ENCODE peak calls at places on chromosomes 13 and 19, in eight cellular contexts. F is stimulated activated CD4-positive, alpha-beta T cell treated with anti-CD3 and anti-CD28 coated beads, TNF-alpha, amount 100 ng/mL, for 4 hours; V is HS-5; M is GM23338; L is NCI-H1105; G is astrocyte; Y is activated naive CD4-positive, alpha-beta T cell treated with anti-CD3 and anti-CD28 coated beads, Interleukin-2, amount 10 ng/mL, durations not matched to agents 7 days and 5 days; J is IMR-90. D is an unnamed sample.

GRCh38 chr13:50171585-50172282 is 156.5 kb downstream of the KCNRG start:
- DNase-seq in Y (no peak), F (no peak), G (peak), L (no peak), M (no peak), J (peak), V (no peak), D (peak)

GRCh38 chr19:19627716-19628498 is at the start of gene LPAR2:
- DNase-seq in J (no peak), V (no peak), L (peak), G (no peak), M (peak), F (peak), Y (peak), D (peak)

GRCh38 chr13:51360489-51360888 is 21.0 kb downstream of the SERPINE3 start:
- DNase-seq in G (no peak), Y (no peak), L (no peak), J (no peak), V (no peak), M (no peak), F (no peak), D (no peak)

GRCh38 chr19:31353826-31354225 is 4.6 kb upstream of the TSHZ3 start:
- DNase-seq in F (no peak), V (no peak), M (peak), J (no peak), L (no peak), G (no peak), Y (no peak), D (no peak)

GRCh38 chr19:8491574-8491973 is 10.9 kb downstream of the PRAM1 start:
- DNase-seq in V (no peak), G (no peak), M (peak), L (no peak), Y (no peak), J (no peak), F (no peak), D (no peak)

GRCh38 chr19:6711078-6711361 is 9.4 kb downstream of the C3 start:
- DNase-seq in L (no peak), Y (no peak), V (no peak), F (no peak), G (no peak), J (no peak), M (no peak), D (no peak)

GRCh38 chr13:109747524-109747923 is 38.9 kb downstream of the IRS2 start:
- DNase-seq in Y (no peak), M (no peak), V (no peak), J (no peak), G (no peak), L (no peak), F (no peak), D (peak)

GRCh38 chr19:35754365-35755139 is 2.3 kb downstream of the HSPB6 start:
- DNase-seq in M (no peak), F (no peak), J (no peak), G (no peak), Y (no peak), V (no peak), L (no peak), D (no peak)

GRCh38 chr13:104577029-104577820 is 1511.0 kb upstream of the SLC10A2 start:
- DNase-seq in V (no peak), Y (no peak), M (no peak), L (no peak), G (peak), J (peak), F (no peak), D (no peak)

GRCh38 chr13:113098163-113098732 is 7.3 kb upstream of the F7 start:
- DNase-seq in L (no peak), J (peak), M (no peak), V (no peak), G (peak), F (no peak), Y (no peak), D (peak)